ENCODE peak calls at places on chromosomes 2 and 18, in five cellular contexts. D is neuronal stem cell, U is IMR-90, N is H9, M is trophoblast cell. V is an unnamed sample.

GRCh38 chr2:95077521-95077807 is 44.1 kb downstream of the MRPS5 start:
- DNase-seq in D (no peak), U (no peak), N (no peak), M (no peak), V (peak)

GRCh38 chr2:160241251-160242137 is 41.4 kb upstream of the ITGB6 start:
- DNase-seq in D (no peak), U (peak), N (no peak), M (peak), V (no peak)

GRCh38 chr18:54957987-54958386 is 1.3 kb downstream of the CCDC68 start:
- DNase-seq in D (no peak), U (peak), N (no peak), M (no peak), V (no peak)

GRCh38 chr2:10405441-10405840 is 42.7 kb downstream of the ODC1 start:
- DNase-seq in D (no peak), U (peak), N (no peak), M (peak), V (no peak)

GRCh38 chr2:104658149-104658839 is 195.6 kb upstream of the POU3F3 start:
- DNase-seq in D (peak), U (no peak), N (peak), M (no peak), V (peak)

GRCh38 chr2:75729861-75730260 is 19.1 kb upstream of the GCFC2 start:
- DNase-seq in D (no peak), U (no peak), N (no peak), M (peak), V (peak)

GRCh38 chr2:24515841-24516240 is 24.8 kb downstream of the NCOA1 start:
- DNase-seq in D (no peak), U (no peak), N (no peak), M (peak), V (peak)

GRCh38 chr2:201149064-201149820 is 33.3 kb downstream of the CFLAR start:
- DNase-seq in D (no peak), U (peak), N (no peak), M (peak), V (peak)

GRCh38 chr18:45688834-45689233 is 35.1 kb upstream of the SLC14A1 start:
- DNase-seq in D (no peak), U (no peak), N (no peak), M (no peak), V (no peak)

GRCh38 chr2:65605427-65606058 is 173.1 kb upstream of the SPRED2 start:
- DNase-seq in D (no peak), U (no peak), N (no peak), M (peak), V (no peak)

GRCh38 chr2:65608966-65609365 is 176.6 kb upstream of the SPRED2 start:
- DNase-seq in D (no peak), U (no peak), N (no peak), M (no peak), V (no peak)

GRCh38 chr2:65607906-65608305 is 175.5 kb upstream of the SPRED2 start:
- DNase-seq in D (no peak), U (no peak), N (no peak), M (no peak), V (no peak)

GRCh38 chr2:65611488-65611887 is 179.1 kb upstream of the SPRED2 start:
- DNase-seq in D (no peak), U (no peak), N (no peak), M (no peak), V (no peak)

DNA sequence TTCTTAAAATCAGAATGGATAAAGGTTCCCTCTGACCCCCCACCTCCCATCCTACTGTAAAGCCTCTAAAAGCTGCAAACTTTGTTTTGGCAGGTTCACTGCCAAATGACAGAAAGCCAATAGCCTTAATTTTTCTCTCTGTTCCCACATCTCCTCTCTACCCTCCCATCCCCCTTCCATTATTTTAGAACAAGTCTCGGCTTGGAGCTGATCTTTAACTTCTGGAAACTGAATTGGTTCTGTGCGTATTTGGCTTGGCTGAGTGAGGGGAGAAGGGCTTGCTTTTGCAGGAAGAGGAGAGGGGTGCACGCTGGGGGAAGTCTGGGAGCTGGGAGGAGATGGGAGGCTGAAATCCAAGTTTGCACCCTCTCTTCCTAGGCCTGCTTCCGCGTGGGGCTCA is 176.0 kb upstream of the SPRED2 start:
- DNase-seq in D (no peak), U (no peak), N (no peak), M (no peak), V (no peak)
- H3K27ac ChIP-seq in D (no peak), U (no peak), N (no peak), M (no peak), V (no peak)

DNA sequence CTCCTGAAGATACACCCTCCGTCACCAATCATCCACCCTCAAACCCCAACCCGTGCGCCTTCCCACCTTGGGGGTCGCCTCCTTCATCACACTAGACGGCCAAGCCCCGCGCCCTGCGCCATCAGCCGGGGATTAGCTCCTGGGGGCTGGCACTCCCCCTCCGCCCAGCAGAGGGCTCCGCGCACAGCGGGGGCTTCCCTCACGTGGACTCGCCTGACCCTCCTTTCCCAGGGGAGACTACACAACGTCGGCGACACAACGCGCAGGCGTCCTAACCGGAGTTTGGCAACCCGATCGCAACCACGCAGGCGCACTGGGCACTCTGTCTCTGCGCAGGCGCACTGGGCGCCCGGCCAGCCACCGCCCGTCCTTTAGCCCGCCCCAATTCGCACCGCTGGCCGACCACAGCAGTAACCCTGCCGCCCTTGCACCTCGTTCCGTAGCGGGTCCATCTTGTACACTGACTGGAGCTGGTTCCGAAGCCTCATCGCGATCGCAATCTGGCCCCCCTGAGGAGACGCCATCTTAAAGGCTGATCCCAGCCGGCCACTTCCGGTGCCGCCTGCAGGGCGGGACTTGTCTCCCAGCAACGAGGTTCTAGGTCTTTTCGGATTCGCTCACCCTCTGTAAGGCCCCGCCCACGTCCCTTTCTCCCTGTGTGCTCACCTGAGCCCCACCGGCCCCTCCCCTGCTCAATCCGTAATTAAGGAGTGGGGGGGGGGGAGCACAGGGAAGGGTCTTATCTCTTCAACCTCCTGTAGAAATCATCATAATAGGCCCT is at the start of gene PCGF1:
- DNase-seq in D (peak), U (peak), N (peak), M (peak), V (peak)
- H3K23ac ChIP-seq in D (peak), U (peak), N (no peak), M (no peak), V (peak)

DNA sequence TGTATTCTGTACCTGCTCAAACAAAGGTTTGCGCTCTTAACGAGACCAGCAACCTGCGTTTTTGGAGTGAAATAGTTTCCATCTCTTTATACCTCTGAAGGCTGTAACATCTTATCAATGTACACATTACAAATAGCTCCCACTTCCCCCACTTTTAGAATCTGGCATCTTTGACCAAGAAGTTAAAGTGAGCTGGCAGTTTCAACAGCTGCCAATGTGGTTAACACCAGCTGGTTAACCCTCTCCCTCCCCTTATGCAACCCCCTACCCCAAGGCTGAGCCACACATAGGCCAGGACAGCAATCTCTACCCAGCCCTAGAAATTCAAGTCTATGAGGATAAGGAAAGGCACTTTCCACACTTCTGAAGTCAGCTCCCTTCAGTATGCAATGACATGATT is 2.2 kb upstream of the SERTAD2 start:
- DNase-seq in D (no peak), U (no peak), N (no peak), M (no peak), V (no peak)
- H3K4me2 ChIP-seq in D (no peak), U (no peak), N (no peak), M (no peak), V (no peak)

DNA sequence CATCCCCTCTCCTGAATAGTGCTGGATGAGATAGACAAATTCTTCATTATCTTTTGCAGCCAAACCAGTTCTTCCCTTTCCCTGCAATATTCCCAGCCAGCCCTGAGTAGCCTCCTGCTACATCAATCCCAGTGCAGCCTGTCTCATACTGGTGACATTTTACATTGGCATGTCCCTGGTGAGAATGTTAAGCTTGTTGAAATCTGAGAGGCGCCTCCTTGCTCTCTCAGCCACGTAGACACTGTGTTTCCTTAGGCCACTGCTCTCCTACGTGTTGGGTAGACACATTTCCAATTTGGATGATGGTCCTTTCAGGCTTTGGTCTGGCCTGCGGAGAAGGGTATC is 61.9 kb downstream of the CTIF start:
- DNase-seq in D (no peak), U (peak), N (no peak), M (peak), V (peak)
- H3K27ac ChIP-seq in D (no peak), U (no peak), N (no peak), M (no peak), V (no peak)

DNA sequence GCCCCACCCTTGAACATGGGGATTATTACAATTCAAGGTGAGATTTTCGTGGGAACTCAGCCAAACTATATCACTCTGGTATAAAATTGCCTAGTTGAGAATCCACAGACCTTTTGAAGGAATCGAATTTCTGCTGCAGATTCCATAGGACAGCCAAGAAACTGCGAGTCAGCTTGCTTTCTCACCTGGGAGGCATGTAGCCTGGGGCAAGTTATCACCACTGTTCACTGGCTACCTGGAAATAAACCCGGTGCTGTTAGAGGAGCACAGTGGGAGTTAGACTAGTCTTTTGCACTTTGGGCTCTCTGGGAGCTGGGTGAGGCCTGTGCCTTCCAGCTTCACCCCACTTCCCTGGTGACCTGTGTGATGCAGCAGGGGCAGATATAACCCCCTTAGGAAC is 1043.5 kb downstream of the TDRD15 start:
- DNase-seq in D (no peak), U (no peak), N (no peak), M (peak), V (peak)
- H3K23ac ChIP-seq in D (no peak), U (no peak), N (no peak), M (no peak), V (no peak)

DNA sequence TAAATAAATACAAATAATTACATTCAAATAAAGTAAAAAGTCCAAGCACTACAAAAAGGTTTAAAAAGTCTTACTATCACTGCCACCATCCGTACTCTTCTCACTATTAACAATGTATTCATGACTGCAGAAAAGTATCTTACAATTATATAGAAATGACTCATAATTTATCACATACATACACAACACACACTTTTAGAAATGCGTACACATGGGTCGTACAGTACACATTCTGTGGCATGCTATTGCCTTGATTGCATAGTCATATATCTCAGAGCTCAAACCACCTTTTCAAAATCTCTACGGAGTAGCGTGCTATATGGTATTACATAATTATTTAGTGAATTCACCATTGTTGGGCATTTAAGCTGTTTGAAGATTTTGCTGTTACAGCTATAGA is 41.6 kb upstream of the ANXA4 start:
- DNase-seq in D (no peak), U (no peak), N (no peak), M (peak), V (no peak)
- H3K4me2 ChIP-seq in D (no peak), U (no peak), N (no peak), M (no peak), V (no peak)

GRCh38 chr2:238457927-238458324 is 31.2 kb downstream of the ASB1 start:
- DNase-seq in D (no peak), U (no peak), N (no peak), M (no peak), V (no peak)
- H3K27ac ChIP-seq in D (no peak), U (no peak), N (no peak), M (no peak), V (no peak)

DNA sequence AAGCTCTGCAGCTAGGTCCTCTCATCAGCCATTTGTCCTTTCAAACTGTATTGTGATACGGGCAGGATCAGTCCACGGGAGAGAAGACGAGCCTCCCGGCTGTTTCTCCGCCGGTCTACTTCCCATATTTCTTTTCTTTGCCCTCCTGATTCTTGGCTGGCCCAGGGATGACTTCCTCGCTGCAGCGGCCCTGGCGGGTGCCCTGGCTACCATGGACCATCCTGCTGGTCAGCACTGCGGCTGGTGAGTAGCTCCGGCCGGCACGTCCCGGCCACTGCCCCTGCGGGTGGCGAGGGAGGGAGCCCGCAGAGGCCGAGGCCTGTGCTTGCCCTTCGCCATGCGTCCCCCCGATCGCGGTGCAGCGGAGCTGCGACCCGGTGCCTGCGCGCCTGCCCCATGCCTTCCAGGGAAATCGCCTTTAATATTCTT is 1.2 kb downstream of the BMPR2 start:
- DNase-seq in D (peak), U (peak), N (peak), M (peak), V (no peak)
- H3K23ac ChIP-seq in D (peak), U (peak), N (no peak), M (no peak), V (peak)

V was measured in mesendoderm.